ENCODE peak calls at places on chromosomes 3 and 15, in seven cellular contexts. One of them, this sample, is unnamed.

GRCh38 chr3:159852821-159853505 is 135.7 kb upstream of the IL12A start:
- DNase-seq in glutamatergic neuron: peak; percentile 64
- DNase-seq in thyroid gland: peak; percentile 36
- DNase-seq in H9: peak; percentile 62
- DNase-seq in PC-9: peak; percentile 35
- DNase-seq in astrocyte of the spinal cord: peak; percentile 67
- DNase-seq in brain microvascular endothelial cell: peak; percentile 55
- DNase-seq in this sample: no peak

GRCh38 chr3:125052671-125053303 is 3.0 kb downstream of the HEG1 start:
- DNase-seq in glutamatergic neuron: peak; percentile 47
- DNase-seq in thyroid gland: no peak
- DNase-seq in H9: no peak
- DNase-seq in PC-9: no peak
- DNase-seq in astrocyte of the spinal cord: peak; percentile 90
- DNase-seq in brain microvascular endothelial cell: peak; percentile 90
- DNase-seq in this sample: peak; percentile 64

GRCh38 chr3:16461463-16462245 is 51.8 kb downstream of the RFTN1 start:
- DNase-seq in glutamatergic neuron: no peak
- DNase-seq in thyroid gland: peak; percentile 76
- DNase-seq in H9: no peak
- DNase-seq in PC-9: no peak
- DNase-seq in astrocyte of the spinal cord: no peak
- DNase-seq in brain microvascular endothelial cell: no peak
- DNase-seq in this sample: no peak

GRCh38 chr3:132870596-132870995 is 148.4 kb upstream of the NPHP3 start:
- DNase-seq in glutamatergic neuron: no peak
- DNase-seq in thyroid gland: no peak
- DNase-seq in H9: no peak
- DNase-seq in PC-9: no peak
- DNase-seq in astrocyte of the spinal cord: peak; percentile 5
- DNase-seq in brain microvascular endothelial cell: no peak
- DNase-seq in this sample: no peak

GRCh38 chr15:87711011-87711410 is 545.5 kb downstream of the NTRK3 start:
- DNase-seq in glutamatergic neuron: no peak
- DNase-seq in thyroid gland: no peak
- DNase-seq in H9: no peak
- DNase-seq in PC-9: no peak
- DNase-seq in astrocyte of the spinal cord: peak; percentile 8
- DNase-seq in brain microvascular endothelial cell: no peak
- DNase-seq in this sample: no peak

GRCh38 chr3:127855246-127855645 is 32.9 kb upstream of the MGLL start:
- DNase-seq in glutamatergic neuron: no peak
- DNase-seq in thyroid gland: no peak
- DNase-seq in H9: no peak
- DNase-seq in PC-9: no peak
- DNase-seq in astrocyte of the spinal cord: no peak
- DNase-seq in brain microvascular endothelial cell: no peak
- DNase-seq in this sample: no peak

GRCh38 chr3:164155386-164155785 is 922.9 kb downstream of the SI start:
- DNase-seq in glutamatergic neuron: no peak
- DNase-seq in thyroid gland: no peak
- DNase-seq in H9: no peak
- DNase-seq in PC-9: no peak
- DNase-seq in astrocyte of the spinal cord: no peak
- DNase-seq in brain microvascular endothelial cell: peak; percentile 38
- DNase-seq in this sample: no peak

GRCh38 chr15:56168394-56168793 is 75.3 kb downstream of the RFX7 start:
- DNase-seq in glutamatergic neuron: no peak
- DNase-seq in thyroid gland: no peak
- DNase-seq in H9: no peak
- DNase-seq in PC-9: no peak
- DNase-seq in astrocyte of the spinal cord: no peak
- DNase-seq in brain microvascular endothelial cell: peak; percentile 29
- DNase-seq in this sample: no peak

GRCh38 chr3:129827765-129828164 is 65.7 kb downstream of the TMCC1 start:
- DNase-seq in glutamatergic neuron: no peak
- DNase-seq in thyroid gland: no peak
- DNase-seq in H9: no peak
- DNase-seq in PC-9: no peak
- DNase-seq in astrocyte of the spinal cord: no peak
- DNase-seq in brain microvascular endothelial cell: no peak
- DNase-seq in this sample: no peak

GRCh38 chr3:32950516-32950915 is 928 bp upstream of the CCR4 start:
- DNase-seq in glutamatergic neuron: no peak
- DNase-seq in thyroid gland: no peak
- DNase-seq in H9: no peak
- DNase-seq in PC-9: no peak
- DNase-seq in astrocyte of the spinal cord: no peak
- DNase-seq in brain microvascular endothelial cell: no peak
- DNase-seq in this sample: no peak

GRCh38 chr15:45573961-45574629 is 13.1 kb upstream of the BLOC1S6 start:
- DNase-seq in glutamatergic neuron: peak; percentile 56
- DNase-seq in thyroid gland: no peak
- DNase-seq in H9: peak; percentile 91
- DNase-seq in PC-9: no peak
- DNase-seq in astrocyte of the spinal cord: no peak
- DNase-seq in brain microvascular endothelial cell: no peak
- DNase-seq in this sample: no peak

GRCh38 chr3:181694805-181695660 is 16.7 kb upstream of the SOX2 start:
- DNase-seq in glutamatergic neuron: peak; percentile 74
- DNase-seq in thyroid gland: peak; percentile 93
- DNase-seq in H9: peak; percentile 70
- DNase-seq in PC-9: no peak
- DNase-seq in astrocyte of the spinal cord: peak; percentile 45
- DNase-seq in brain microvascular endothelial cell: no peak
- DNase-seq in this sample: no peak

GRCh38 chr3:140341213-140341612 is 336.7 kb upstream of the TRIM42 start:
- DNase-seq in glutamatergic neuron: no peak
- DNase-seq in thyroid gland: no peak
- DNase-seq in H9: no peak
- DNase-seq in PC-9: no peak
- DNase-seq in astrocyte of the spinal cord: no peak
- DNase-seq in brain microvascular endothelial cell: no peak
- DNase-seq in this sample: no peak

GRCh38 chr3:82739390-82739789 is 977.9 kb upstream of the GBE1 start:
- DNase-seq in glutamatergic neuron: no peak
- DNase-seq in thyroid gland: no peak
- DNase-seq in H9: no peak
- DNase-seq in PC-9: no peak
- DNase-seq in astrocyte of the spinal cord: no peak
- DNase-seq in brain microvascular endothelial cell: no peak
- DNase-seq in this sample: no peak

GRCh38 chr3:187963677-187964385 is 190.1 kb upstream of the LPP start:
- DNase-seq in glutamatergic neuron: no peak
- DNase-seq in thyroid gland: no peak
- DNase-seq in H9: no peak
- DNase-seq in PC-9: no peak
- DNase-seq in astrocyte of the spinal cord: no peak
- DNase-seq in brain microvascular endothelial cell: no peak
- DNase-seq in this sample: no peak

GRCh38 chr15:70259030-70259424 is 161.3 kb upstream of the TLE3 start:
- DNase-seq in glutamatergic neuron: peak; percentile 68
- DNase-seq in thyroid gland: peak; percentile 81
- DNase-seq in H9: no peak
- DNase-seq in PC-9: no peak
- DNase-seq in astrocyte of the spinal cord: peak; percentile 48
- DNase-seq in brain microvascular endothelial cell: peak; percentile 62
- DNase-seq in this sample: no peak

GRCh38 chr3:26574766-26575165 is 47.8 kb upstream of the LRRC3B start:
- DNase-seq in glutamatergic neuron: no peak
- DNase-seq in thyroid gland: no peak
- DNase-seq in H9: no peak
- DNase-seq in PC-9: no peak
- DNase-seq in astrocyte of the spinal cord: no peak
- DNase-seq in brain microvascular endothelial cell: no peak
- DNase-seq in this sample: no peak

GRCh38 chr3:157810924-157811718 is 295.1 kb downstream of the SHOX2 start:
- DNase-seq in glutamatergic neuron: no peak
- DNase-seq in thyroid gland: no peak
- DNase-seq in H9: no peak
- DNase-seq in PC-9: no peak
- DNase-seq in astrocyte of the spinal cord: no peak
- DNase-seq in brain microvascular endothelial cell: no peak
- DNase-seq in this sample: no peak

DNA sequence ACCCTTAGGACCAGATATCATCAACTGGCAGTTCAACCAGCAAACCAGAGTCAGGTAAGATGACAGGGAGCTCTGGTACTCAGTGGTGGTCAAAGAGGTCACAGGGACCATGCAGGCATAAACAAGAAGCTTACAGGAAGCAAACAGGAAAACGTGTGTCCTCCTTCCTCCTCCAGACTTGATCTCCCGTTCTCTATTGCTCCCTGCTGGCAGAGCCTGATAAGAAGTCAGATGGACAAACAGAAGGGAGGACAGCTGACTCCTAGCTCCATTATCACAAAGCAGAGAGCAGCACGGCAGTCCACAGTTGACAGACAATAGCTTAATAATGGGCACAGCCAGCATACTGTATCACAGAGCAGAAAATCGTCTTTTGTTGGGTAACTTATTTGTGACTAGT is 156.5 kb upstream of the SLC2A2 start:
- DNase-seq in glutamatergic neuron: no peak
- DNase-seq in thyroid gland: no peak
- DNase-seq in H9: no peak
- DNase-seq in PC-9: no peak
- DNase-seq in astrocyte of the spinal cord: no peak
- DNase-seq in brain microvascular endothelial cell: no peak
- DNase-seq in this sample: no peak
- TF ChIP-seq CTCF in glutamatergic neuron: no peak
- TF ChIP-seq CTCF in thyroid gland: no peak
- TF ChIP-seq CTCF in H9: no peak
- TF ChIP-seq CTCF in PC-9: no peak
- TF ChIP-seq CTCF in astrocyte of the spinal cord: peak; percentile 26
- TF ChIP-seq CTCF in brain microvascular endothelial cell: peak; percentile 50
- TF ChIP-seq CTCF in this sample: peak; percentile 14

DNA sequence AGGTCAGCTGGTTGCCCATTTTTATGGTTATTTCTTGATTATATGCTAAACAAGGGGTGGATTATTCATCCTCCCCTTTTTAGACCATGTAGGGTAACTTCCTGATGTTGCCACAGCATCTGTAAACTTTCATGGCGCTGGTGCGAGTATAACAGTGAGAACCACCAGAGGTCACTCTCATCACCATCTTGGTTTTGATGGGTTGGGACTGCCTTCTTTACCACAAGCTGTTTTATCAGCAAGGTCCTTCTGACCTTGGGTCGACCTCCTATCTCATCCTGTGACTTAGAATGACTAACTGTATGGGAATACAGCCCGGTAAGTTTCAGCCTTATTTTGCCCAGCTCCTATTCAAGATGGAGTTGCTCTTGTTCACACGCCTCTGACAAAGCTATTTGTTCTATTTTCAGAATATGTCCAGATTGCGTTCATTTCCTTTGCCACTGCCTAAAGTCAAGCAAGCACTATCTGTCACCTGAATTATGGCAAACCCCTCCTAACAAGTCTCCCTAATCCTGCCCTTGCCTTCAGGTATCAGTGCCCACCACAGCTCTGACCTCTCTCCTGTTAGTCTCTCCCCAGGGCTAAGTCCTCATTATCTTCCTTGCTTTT is 308.5 kb downstream of the ROBO2 start:
- DNase-seq in glutamatergic neuron: peak; percentile 16
- DNase-seq in thyroid gland: no peak
- DNase-seq in H9: peak; percentile 76
- DNase-seq in PC-9: no peak
- DNase-seq in astrocyte of the spinal cord: peak; percentile 14
- DNase-seq in brain microvascular endothelial cell: peak; percentile 53
- DNase-seq in this sample: no peak
- TF ChIP-seq CTCF in glutamatergic neuron: peak; percentile 38
- TF ChIP-seq CTCF in thyroid gland: no peak
- TF ChIP-seq CTCF in H9: peak; percentile 74
- TF ChIP-seq CTCF in PC-9: peak; percentile 16
- TF ChIP-seq CTCF in astrocyte of the spinal cord: peak; percentile 46
- TF ChIP-seq CTCF in brain microvascular endothelial cell: peak; percentile 61
- TF ChIP-seq CTCF in this sample: peak; percentile 49

GRCh38 chr15:33282226-33283020 is 28.3 kb upstream of the RYR3 start:
- DNase-seq in glutamatergic neuron: no peak
- DNase-seq in thyroid gland: peak; percentile 81
- DNase-seq in H9: no peak
- DNase-seq in PC-9: no peak
- DNase-seq in astrocyte of the spinal cord: no peak
- DNase-seq in brain microvascular endothelial cell: no peak
- DNase-seq in this sample: no peak

GRCh38 chr15:33279613-33280205 is 31.1 kb upstream of the RYR3 start:
- DNase-seq in glutamatergic neuron: no peak
- DNase-seq in thyroid gland: no peak
- DNase-seq in H9: no peak
- DNase-seq in PC-9: peak; percentile 56
- DNase-seq in astrocyte of the spinal cord: peak; percentile 60
- DNase-seq in brain microvascular endothelial cell: peak; percentile 56
- DNase-seq in this sample: no peak

GRCh38 chr15:33283603-33284002 is 27.2 kb upstream of the RYR3 start:
- DNase-seq in glutamatergic neuron: no peak
- DNase-seq in thyroid gland: no peak
- DNase-seq in H9: no peak
- DNase-seq in PC-9: no peak
- DNase-seq in astrocyte of the spinal cord: no peak
- DNase-seq in brain microvascular endothelial cell: no peak
- DNase-seq in this sample: no peak

GRCh38 chr15:33277689-33278088 is 33.1 kb upstream of the RYR3 start:
- DNase-seq in glutamatergic neuron: no peak
- DNase-seq in thyroid gland: no peak
- DNase-seq in H9: no peak
- DNase-seq in PC-9: no peak
- DNase-seq in astrocyte of the spinal cord: no peak
- DNase-seq in brain microvascular endothelial cell: no peak
- DNase-seq in this sample: no peak

DNA sequence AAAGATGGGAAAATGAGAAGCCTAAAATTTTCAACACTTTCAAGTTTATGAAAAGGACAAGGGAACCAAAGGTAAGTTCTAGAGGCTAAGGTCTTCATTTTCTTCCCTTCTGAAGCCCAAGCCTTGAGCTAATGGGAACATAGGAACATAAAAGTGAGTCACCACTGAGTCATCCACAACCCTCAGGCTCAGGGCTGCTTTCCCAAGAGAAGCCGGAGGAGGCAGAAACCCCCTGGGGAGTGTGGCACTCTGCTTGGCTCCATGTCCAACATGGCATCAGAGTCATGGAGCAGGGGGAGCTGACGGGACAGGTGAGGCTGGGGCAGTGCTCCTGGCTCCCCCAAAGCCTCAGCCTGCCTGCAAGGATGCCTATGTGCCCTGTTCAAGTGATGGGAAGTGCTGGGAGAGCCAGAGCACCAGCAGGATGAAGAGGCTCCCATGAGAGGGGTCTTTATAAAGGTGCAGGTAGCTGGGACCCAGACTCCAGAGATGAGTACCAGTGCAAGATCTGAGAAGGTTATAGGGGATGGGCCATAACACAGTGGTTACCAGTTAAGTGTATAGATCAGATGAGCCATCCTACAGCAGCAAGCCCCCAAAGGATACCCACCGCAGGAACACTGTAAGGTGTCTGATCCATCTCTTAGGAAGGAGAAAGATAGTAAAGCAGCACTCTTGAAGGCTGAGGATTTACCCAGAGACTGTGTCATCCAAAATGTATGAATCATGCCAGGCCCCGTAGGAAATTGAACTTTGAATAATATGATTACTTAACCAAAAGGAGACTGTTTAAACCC is 31.8 kb upstream of the RYR3 start:
- DNase-seq in glutamatergic neuron: no peak
- DNase-seq in thyroid gland: peak; percentile 30
- DNase-seq in H9: peak; percentile 71
- DNase-seq in PC-9: peak; percentile 83
- DNase-seq in astrocyte of the spinal cord: peak; percentile 96
- DNase-seq in brain microvascular endothelial cell: peak; percentile 96
- DNase-seq in this sample: peak; percentile 87
- TF ChIP-seq CTCF in glutamatergic neuron: no peak
- TF ChIP-seq CTCF in thyroid gland: no peak
- TF ChIP-seq CTCF in H9: no peak
- TF ChIP-seq CTCF in PC-9: no peak
- TF ChIP-seq CTCF in astrocyte of the spinal cord: no peak
- TF ChIP-seq CTCF in brain microvascular endothelial cell: peak; percentile 55
- TF ChIP-seq CTCF in this sample: peak; percentile 14

GRCh38 chr3:195850857-195851531 is 39.3 kb upstream of the MUC4 start:
- DNase-seq in glutamatergic neuron: peak; percentile 88
- DNase-seq in thyroid gland: peak; percentile 92
- DNase-seq in H9: peak; percentile 88
- DNase-seq in PC-9: peak; percentile 86
- DNase-seq in astrocyte of the spinal cord: peak; percentile 87
- DNase-seq in brain microvascular endothelial cell: peak; percentile 91
- DNase-seq in this sample: peak; percentile 86
- TF ChIP-seq CTCF in glutamatergic neuron: peak; percentile 100
- TF ChIP-seq CTCF in thyroid gland: peak; percentile 100
- TF ChIP-seq CTCF in H9: peak; percentile 100
- TF ChIP-seq CTCF in PC-9: peak; percentile 100
- TF ChIP-seq CTCF in astrocyte of the spinal cord: peak; percentile 100
- TF ChIP-seq CTCF in brain microvascular endothelial cell: peak; percentile 100
- TF ChIP-seq CTCF in this sample: peak; percentile 100

This sample was measured in astrocyte of the cerebellum.